ENCODE peak calls at places on chromosomes 2 and 18, in five cellular contexts. D is mammary epithelial cell; Z is CD8-positive, alpha-beta T cell; S is heart right ventricle; N is IMR-90. A is an unnamed sample.

GRCh38 chr18:54191352-54191751 is 33.1 kb downstream of the MBD2 start:
- DNase-seq in D (peak; percentile 43), Z (no peak), S (no peak), N (no peak), A (no peak)

GRCh38 chr2:198639580-198639979 is 818.2 kb downstream of the SATB2 start:
- DNase-seq in D (no peak), Z (no peak), S (no peak), N (no peak), A (no peak)

GRCh38 chr2:130796280-130796679 is 40.4 kb upstream of the ARHGEF4 start:
- DNase-seq in D (peak; percentile 45), Z (no peak), S (no peak), N (no peak), A (no peak)

GRCh38 chr2:120490091-120490798 is 144.3 kb downstream of the INHBB start:
- DNase-seq in D (peak; percentile 42), Z (no peak), S (no peak), N (no peak), A (no peak)

GRCh38 chr2:100272848-100273329 is 49.4 kb downstream of the LONRF2 start:
- DNase-seq in D (no peak), Z (no peak), S (peak; percentile 55), N (peak; percentile 29), A (no peak)

GRCh38 chr2:54962935-54963334 is 87.3 kb downstream of the RTN4 start:
- DNase-seq in D (no peak), Z (no peak), S (no peak), N (no peak), A (no peak)

GRCh38 chr2:206597716-206598218 is 44.5 kb upstream of the FAM237A start:
- DNase-seq in D (no peak), Z (no peak), S (no peak), N (no peak), A (no peak)

GRCh38 chr2:219440388-219441256 is 6.0 kb downstream of the SPEG start:
- DNase-seq in D (peak; percentile 54), Z (no peak), S (no peak), N (peak; percentile 25), A (no peak)

GRCh38 chr2:236968101-236968886 is 117.4 kb upstream of the COPS8 start:
- DNase-seq in D (no peak), Z (peak; percentile 47), S (no peak), N (no peak), A (no peak)

GRCh38 chr2:133200684-133201421 is 367.4 kb downstream of the NCKAP5 start:
- DNase-seq in D (peak; percentile 91), Z (no peak), S (no peak), N (peak; percentile 98), A (peak; percentile 42)

GRCh38 chr2:30310955-30311354 is 79.6 kb downstream of the LBH start:
- DNase-seq in D (no peak), Z (no peak), S (no peak), N (no peak), A (no peak)

GRCh38 chr2:112157472-112157871 is 19.3 kb downstream of the FBLN7 start:
- DNase-seq in D (no peak), Z (no peak), S (no peak), N (no peak), A (no peak)

GRCh38 chr2:162041465-162041864 is 32.5 kb downstream of the DPP4 start:
- DNase-seq in D (peak; percentile 42), Z (no peak), S (no peak), N (no peak), A (no peak)

GRCh38 chr2:159960413-159960812 is 102.0 kb downstream of the PLA2R1 start:
- DNase-seq in D (peak; percentile 91), Z (no peak), S (no peak), N (peak; percentile 85), A (peak; percentile 63)

GRCh38 chr2:207253946-207254345 is 88.2 kb upstream of the KLF7 start:
- DNase-seq in D (peak; percentile 85), Z (no peak), S (no peak), N (peak; percentile 96), A (peak; percentile 69)

GRCh38 chr2:6747433-6747832 is 118.3 kb downstream of the CMPK2 start:
- DNase-seq in D (no peak), Z (no peak), S (no peak), N (no peak), A (no peak)

GRCh38 chr2:20584637-20585321 is 66.1 kb downstream of the HS1BP3 start:
- DNase-seq in D (peak; percentile 73), Z (no peak), S (no peak), N (peak; percentile 99), A (peak; percentile 98)

GRCh38 chr2:231612199-231613053 is 19.8 kb downstream of the TEX44 start:
- DNase-seq in D (peak; percentile 97), Z (peak; percentile 73), S (peak; percentile 93), N (peak; percentile 96), A (peak; percentile 82)

DNA sequence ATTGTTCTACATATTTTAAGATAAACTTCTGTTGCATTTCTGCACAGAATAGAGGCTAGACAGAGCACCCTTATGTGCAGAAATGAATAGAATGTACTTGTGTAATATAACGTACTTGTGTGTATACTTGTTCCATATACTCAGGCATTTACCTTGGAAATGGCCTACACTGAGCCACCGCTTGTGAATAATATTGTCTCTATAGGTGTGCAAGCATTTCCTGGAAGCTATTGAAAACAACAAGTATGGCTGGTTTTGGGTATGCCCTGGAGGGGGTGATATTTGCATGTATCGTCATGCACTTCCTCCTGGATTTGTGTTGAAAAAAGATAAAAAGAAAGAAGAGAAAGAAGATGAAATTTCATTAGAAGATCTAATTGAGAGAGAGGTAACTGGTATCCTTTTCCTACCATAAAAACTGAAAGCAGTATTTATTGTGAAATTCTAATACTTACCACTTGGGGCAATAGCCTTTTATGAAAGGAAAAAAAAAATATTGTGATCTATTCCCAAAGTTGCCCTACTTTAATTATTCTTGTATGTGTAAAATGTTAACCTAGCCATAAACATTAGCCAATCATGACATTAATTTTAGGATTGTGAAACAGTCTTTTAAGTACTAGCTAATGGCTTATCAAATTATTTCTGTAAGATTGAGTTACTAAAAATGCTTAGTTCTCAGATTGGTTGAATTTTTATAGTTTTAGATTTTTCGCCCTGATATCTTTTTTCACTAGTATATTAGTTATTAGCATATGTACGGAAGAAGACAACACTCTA is 18.0 kb downstream of the ZC3H15 start:
- DNase-seq in D (peak; percentile 17), Z (no peak), S (no peak), N (peak; percentile 37), A (peak; percentile 18)
- TF ChIP-seq CTCF in D (peak; percentile 47), Z (peak; percentile 77), S (peak; percentile 77), N (peak; percentile 62), A (peak; percentile 6)

GRCh38 chr18:61869631-61870030 is 23.2 kb downstream of the RNF152 start:
- DNase-seq in D (no peak), Z (no peak), S (no peak), N (peak; percentile 58), A (no peak)

GRCh38 chr18:61865466-61866165 is 27.2 kb downstream of the RNF152 start:
- DNase-seq in D (no peak), Z (no peak), S (no peak), N (peak; percentile 37), A (no peak)

GRCh38 chr18:61870151-61870550 is 22.7 kb downstream of the RNF152 start:
- DNase-seq in D (no peak), Z (no peak), S (peak; percentile 50), N (peak; percentile 92), A (no peak)
- H3K4me3 ChIP-seq in D (no peak overlapping the region), Z (no peak overlapping the region), S (no peak overlapping the region), N (no peak overlapping the region), A (no peak overlapping the region)

DNA sequence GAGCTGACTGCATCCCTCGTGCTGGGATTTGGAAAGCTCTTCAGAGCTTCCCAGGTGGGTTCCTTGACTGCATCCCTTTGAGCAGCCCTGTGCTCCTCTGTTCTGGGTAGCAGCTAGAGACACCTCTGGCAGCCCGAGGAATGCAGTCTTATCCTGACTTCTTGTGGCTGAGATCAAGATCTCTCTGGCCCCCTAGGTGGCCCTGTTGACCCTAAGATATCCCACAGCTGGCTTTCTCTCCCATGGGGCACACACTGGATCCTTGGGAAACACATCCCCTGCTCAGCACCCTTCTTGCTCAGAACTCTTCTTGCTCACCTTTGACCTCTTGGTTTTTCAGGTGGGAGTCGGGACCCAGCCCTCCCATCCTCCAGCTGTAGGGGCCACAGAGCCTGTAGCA is 237.2 kb downstream of the TSN start:
- DNase-seq in D (no peak), Z (no peak), S (no peak), N (no peak), A (no peak)
- TF ChIP-seq CTCF in D (no peak), Z (no peak), S (no peak), N (no peak), A (no peak)

DNA sequence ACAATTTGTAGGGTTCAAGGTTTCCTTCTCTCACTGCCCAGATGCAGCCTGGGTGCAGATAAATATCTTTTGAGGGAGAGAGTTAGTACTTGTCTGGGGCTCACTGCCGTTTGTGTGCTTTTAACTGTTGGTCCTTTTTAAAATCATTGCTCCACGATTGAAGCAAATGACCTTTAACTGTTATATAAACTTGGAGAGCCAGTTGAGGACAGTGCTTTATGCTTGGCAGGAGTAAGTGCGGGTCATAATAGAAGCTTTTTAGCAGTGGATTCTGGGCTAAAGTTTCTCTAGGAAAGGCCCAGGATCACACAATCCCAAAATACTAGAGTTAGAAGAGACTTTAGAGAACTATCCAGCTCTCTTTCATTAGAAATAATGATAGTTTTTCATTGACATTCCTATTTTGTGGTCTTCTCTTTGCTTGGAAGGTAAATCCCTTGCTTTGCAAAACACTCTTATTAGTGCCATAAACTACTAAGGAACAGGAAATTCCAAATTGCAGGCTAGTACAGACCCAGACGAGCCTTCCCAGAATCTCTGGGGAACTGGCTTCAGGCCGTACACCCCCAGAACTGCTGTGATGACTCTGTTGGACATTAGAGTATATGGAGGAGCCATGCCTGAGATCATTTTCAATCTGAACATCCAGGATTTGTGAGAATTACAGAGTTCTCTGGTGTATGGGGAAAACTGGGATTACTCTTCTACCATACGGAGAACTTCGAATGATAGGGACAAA is 19.1 kb downstream of the LIMS1 start:
- DNase-seq in D (no peak), Z (no peak), S (peak; percentile 51), N (no peak), A (no peak)
- H3K4me3 ChIP-seq in D (no peak overlapping the region), Z (no peak overlapping the region), S (no peak overlapping the region), N (no peak overlapping the region), A (no peak overlapping the region)

DNA sequence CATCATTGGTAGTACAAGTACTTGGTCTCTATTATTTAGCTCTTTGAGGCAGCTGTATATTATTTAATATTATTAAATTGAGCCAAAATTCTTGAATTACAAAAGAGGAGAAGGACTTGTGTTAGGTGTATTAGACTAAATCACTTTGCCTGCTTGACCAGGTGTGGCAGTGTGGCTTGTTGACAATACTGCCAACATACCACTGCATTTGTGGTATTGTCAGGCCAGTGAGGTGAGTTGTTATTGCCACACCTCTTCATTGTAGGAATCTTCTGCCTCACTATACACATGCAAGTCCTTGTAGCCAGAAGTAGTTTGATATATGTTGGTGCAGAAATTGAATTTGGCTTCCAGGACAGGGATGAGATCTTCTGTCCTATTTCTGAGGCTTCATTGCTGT is 40.5 kb downstream of the CYP20A1 start:
- DNase-seq in D (peak; percentile 25), Z (no peak), S (no peak), N (no peak), A (no peak)
- TF ChIP-seq CTCF in D (no peak), Z (no peak), S (no peak), N (no peak), A (no peak)